ENCODE peak calls at places on chromosomes 13 and 19, in eight cellular contexts. Q is uterus, I is thyroid gland, A is breast epithelium, M is body of pancreas, V is gastrocnemius medialis, D is A549, L is heart left ventricle. P is an unnamed sample.

GRCh38 chr19:46624958-46625661 is at the start of gene PTGIR:
- DNase-seq in Q (peak), I (peak), A (no peak), M (peak), V (peak), D (no peak), L (peak), P (no peak)

GRCh38 chr13:66803013-66803739 is 427.0 kb downstream of the PCDH9 start:
- DNase-seq in Q (no peak), I (no peak), A (no peak), M (no peak), V (no peak), D (no peak), L (no peak), P (no peak)

GRCh38 chr13:100203696-100204367 is 114.9 kb downstream of the PCCA start:
- DNase-seq in Q (no peak), I (no peak), A (no peak), M (no peak), V (no peak), D (no peak), L (no peak), P (no peak)

GRCh38 chr19:28731577-28731976 is 481.4 kb downstream of the UQCRFS1 start:
- DNase-seq in Q (no peak), I (no peak), A (no peak), M (no peak), V (no peak), D (no peak), L (no peak), P (no peak)

GRCh38 chr13:95485518-95486144 is 66.9 kb upstream of the CLDN10 start:
- DNase-seq in Q (no peak), I (no peak), A (no peak), M (no peak), V (no peak), D (no peak), L (no peak), P (no peak)

GRCh38 chr19:17512574-17512939 is 1.1 kb downstream of the PGLS start:
- DNase-seq in Q (no peak), I (no peak), A (no peak), M (no peak), V (no peak), D (no peak), L (no peak), P (no peak)

GRCh38 chr19:8333771-8334457 is 9.1 kb downstream of the KANK3 start:
- DNase-seq in Q (no peak), I (no peak), A (no peak), M (no peak), V (no peak), D (no peak), L (no peak), P (no peak)

GRCh38 chr19:43337737-43338136 is 15.7 kb upstream of the CD177 start:
- DNase-seq in Q (no peak), I (no peak), A (no peak), M (no peak), V (no peak), D (no peak), L (no peak), P (no peak)

GRCh38 chr19:10988380-10988779 is 27.6 kb downstream of the SMARCA4 start:
- DNase-seq in Q (no peak), I (no peak), A (no peak), M (no peak), V (no peak), D (no peak), L (no peak), P (no peak)

GRCh38 chr13:86020350-86021002 is 221.3 kb upstream of the SLITRK6 start:
- DNase-seq in Q (no peak), I (no peak), A (no peak), M (no peak), V (no peak), D (no peak), L (no peak), P (no peak)

GRCh38 chr19:11230621-11231386 is 8.6 kb upstream of the ANGPTL8 start:
- DNase-seq in Q (no peak), I (no peak), A (no peak), M (no peak), V (no peak), D (no peak), L (no peak), P (no peak)

GRCh38 chr13:82136880-82137279 is 1745.4 kb downstream of the SLITRK1 start:
- DNase-seq in Q (no peak), I (no peak), A (no peak), M (no peak), V (no peak), D (no peak), L (no peak), P (no peak)
- H3K27ac ChIP-seq in Q (no peak), I (no peak), A (no peak), M (no peak), V (no peak), D (no peak), L (no peak), P (no peak)

GRCh38 chr13:41960700-41961697 is at the start of gene VWA8:
- DNase-seq in Q (peak), I (peak), A (peak), M (peak), V (peak), D (peak), L (peak), P (peak)
- TF ChIP-seq POLR2A in Q (peak), I (no peak), A (no peak), M (peak), V (no peak), D (peak), L (peak), P (no peak)

GRCh38 chr19:12954150-12954962 is 2.7 kb downstream of the GADD45GIP1 start:
- DNase-seq in Q (no peak), I (no peak), A (no peak), M (no peak), V (no peak), D (no peak), L (no peak), P (no peak)
- H3K27ac ChIP-seq in Q (no peak), I (peak), A (peak), M (no peak), V (peak), D (peak), L (no peak), P (no peak)

DNA sequence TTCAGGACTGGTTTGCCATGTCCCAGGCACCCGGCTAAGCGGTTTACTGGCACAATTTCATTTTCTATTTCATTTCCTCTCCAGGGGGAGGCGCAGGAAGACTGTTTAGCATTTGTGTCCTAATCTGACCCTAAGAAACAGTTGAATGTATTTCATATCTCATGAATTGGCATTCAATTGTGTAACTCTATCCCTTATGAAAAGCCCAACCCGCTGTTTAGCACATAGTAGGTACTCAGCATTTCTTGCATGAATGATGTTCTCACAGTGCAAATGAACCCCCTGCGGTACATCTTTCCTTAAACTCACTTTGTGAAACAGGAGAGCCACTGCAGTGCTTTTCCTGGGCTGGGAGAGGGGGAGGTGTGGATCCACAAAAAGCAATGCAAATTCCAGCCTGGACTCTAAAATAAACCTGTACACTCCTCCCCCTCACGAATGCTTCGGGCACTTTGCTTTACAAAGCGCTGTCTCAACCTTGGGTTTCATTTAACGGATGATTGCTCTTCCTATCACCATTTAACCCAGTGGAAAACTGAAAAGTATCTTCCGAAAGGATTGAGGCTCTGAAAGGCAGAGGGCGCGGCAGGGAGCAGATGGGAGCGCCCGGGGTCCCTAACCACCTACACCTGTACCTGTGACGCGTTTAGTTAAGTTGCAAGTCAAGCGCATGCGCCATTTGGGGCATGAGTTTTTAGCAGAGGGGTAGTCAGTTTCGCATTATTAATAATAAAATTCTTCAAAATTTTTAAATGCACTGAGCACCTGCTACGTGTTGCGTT is 1.2 kb upstream of the EEF2 start:
- DNase-seq in Q (no peak), I (peak), A (no peak), M (peak), V (peak), D (peak), L (peak), P (no peak)
- TF ChIP-seq POLR2A in Q (peak), I (no peak), A (no peak), M (no peak), V (no peak), D (no peak), L (no peak), P (no peak)

GRCh38 chr13:109781384-109782065 is 4.9 kb downstream of the IRS2 start:
- DNase-seq in Q (no peak), I (peak), A (no peak), M (no peak), V (no peak), D (no peak), L (no peak), P (no peak)
- H3K27ac ChIP-seq in Q (peak), I (no peak), A (peak), M (no peak), V (peak), D (peak), L (no peak), P (peak)

DNA sequence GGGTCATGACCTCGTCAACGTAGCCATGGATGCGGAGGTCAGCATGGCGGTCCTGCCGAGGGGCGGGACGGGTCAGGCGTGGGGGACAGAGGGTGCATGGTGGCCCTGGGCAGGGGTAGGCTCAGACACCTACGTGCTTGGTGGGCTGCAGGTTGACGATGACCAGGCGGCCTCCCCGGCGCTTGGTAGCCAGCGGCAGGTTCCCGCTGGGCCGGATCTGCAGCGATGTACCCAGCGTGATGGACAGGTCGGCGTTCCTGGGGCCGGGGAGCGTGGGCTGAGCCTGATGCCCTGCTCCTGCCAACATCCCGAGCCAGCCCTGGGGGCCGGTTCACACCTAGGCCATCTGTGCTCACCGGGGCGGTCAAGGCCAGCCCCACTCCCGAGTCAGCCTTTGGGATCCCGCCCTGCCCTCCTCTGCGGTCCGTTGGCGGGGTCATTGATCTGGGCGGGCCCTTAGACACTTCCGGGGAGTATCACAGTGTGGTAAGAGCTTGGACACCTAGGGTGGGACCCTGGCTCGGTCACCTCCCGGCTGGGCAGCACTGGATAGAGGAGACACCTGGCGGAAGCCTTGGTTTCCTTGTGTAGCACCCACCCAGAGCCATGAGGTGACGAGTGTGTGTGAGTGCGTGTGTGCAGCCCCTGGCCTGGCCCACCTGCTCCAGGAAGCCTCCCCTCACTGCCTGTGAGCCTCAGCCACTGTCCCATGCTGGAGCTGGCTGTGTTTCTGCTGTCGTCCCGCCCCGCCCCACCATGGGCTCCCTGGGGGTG is 7.3 kb downstream of the SIRT6 start:
- DNase-seq in Q (no peak), I (no peak), A (no peak), M (no peak), V (no peak), D (no peak), L (no peak), P (no peak)
- TF ChIP-seq POLR2A in Q (no peak), I (no peak), A (no peak), M (no peak), V (no peak), D (no peak), L (no peak), P (no peak)

DNA sequence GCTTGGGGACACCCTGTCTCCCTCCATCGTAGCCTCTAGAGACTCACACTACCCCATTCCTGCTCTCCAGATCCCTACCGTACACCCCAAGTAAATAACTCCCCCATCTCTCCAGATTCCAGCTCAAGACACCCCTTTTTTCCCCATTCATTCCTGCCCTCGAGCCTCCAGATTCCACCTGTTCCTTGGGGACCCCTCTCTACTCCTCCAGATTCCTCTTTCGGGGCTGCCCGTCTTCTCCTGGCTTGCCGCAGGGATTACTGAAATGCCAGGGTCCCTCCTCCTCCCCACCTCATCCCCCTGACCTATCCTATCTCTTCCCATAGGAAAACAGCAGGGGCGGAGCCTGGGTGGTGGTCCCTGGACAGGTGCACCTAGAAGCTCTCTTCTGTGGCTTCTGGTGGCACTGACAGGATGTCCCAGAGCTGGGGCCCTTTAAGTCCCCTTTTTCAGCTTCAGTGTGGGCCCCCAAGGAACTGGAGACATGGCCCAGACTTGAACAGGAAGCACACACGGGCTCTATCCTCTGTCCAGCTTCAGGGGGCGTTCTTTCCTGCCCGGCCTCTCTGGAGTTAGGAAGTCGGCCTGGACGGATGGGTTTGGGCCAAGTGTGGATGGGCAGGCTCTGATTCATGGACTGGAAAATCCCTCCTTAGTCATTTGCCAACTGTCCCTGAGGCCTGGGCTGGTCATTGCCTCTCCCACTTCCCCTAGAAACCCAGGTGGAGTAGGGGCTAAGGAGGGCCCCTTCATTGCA is 1.2 kb downstream of the ZSWIM4 start:
- DNase-seq in Q (peak), I (peak), A (peak), M (peak), V (peak), D (peak), L (peak), P (peak)
- H3K27ac ChIP-seq in Q (peak), I (peak), A (peak), M (peak), V (peak), D (peak), L (peak), P (peak)

DNA sequence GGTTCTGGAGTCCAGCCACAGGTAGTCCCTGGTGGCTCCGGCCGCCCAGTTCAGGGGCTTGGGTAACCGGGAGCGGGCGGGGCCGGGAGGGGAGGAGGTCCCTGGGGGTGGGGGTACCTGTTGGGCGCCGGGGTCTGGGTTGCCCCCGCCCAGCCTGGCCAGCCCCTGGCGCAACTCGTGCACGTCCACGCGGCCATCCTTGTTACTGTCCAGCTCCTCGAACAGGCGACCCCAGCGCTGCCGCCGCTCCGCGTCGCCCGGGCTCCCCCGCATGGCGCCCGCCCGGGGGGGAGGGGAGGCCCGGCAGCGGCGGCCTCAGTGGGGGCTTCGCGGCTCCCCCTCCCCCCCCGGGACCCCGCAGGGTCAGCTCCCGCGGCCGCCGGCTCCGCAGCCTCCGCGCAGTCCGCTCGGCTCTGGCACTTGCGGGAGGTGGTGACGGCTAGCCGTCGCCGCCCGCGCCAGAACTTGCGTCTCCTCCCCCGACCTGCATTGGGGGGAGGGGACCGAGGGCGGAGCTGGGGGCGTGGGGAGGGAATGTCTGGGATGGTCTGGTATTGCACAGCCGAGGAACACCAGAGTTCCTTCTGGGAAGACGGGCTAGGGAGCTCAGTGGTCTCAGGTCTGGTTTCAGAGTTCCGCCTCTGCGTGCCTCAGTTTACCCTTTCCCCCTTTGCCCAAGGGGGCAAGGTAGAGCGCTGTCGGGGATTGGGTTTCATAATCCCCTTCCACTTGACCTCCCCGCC is at the start of gene SLC25A23:
- DNase-seq in Q (peak), I (peak), A (peak), M (peak), V (peak), D (peak), L (peak), P (peak)
- TF ChIP-seq POLR2A in Q (peak), I (no peak), A (no peak), M (no peak), V (peak), D (no peak), L (no peak), P (peak)

DNA sequence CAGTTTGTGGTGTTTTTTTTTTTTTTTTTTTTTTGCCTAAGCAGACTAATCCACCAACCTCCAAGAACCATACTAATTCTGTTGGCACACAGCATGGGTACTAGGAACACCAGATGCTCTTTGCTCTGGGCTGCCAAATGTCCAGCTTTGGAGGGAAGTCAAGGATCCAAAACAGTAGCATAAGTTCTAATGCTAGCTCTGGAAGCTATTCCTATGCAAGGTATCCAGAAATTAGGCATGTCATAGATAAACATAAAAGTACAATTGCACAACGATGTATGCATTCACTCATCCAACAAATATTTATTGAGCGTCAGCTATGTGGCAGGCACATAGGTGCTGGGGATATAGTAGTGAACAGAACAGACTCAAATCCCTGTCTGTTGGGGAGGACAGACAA is 64.4 kb upstream of the WDFY2 start:
- DNase-seq in Q (no peak), I (no peak), A (no peak), M (no peak), V (no peak), D (no peak), L (no peak), P (peak)
- H3K27ac ChIP-seq in Q (no peak), I (no peak), A (no peak), M (no peak), V (no peak), D (peak), L (no peak), P (peak)

GRCh38 chr13:27172495-27172842 is 858 bp upstream of the USP12 start:
- DNase-seq in Q (no peak), I (no peak), A (no peak), M (no peak), V (no peak), D (no peak), L (no peak), P (no peak)

GRCh38 chr13:27170521-27171243 is 929 bp downstream of the USP12 start:
- DNase-seq in Q (peak), I (peak), A (no peak), M (peak), V (peak), D (peak), L (peak), P (peak)

GRCh38 chr13:27171830-27172494 is 351 bp upstream of the USP12 start:
- DNase-seq in Q (peak), I (peak), A (peak), M (peak), V (peak), D (peak), L (peak), P (peak)

GRCh38 chr13:27170221-27170520 is 1.4 kb downstream of the USP12 start:
- DNase-seq in Q (no peak), I (no peak), A (no peak), M (no peak), V (no peak), D (no peak), L (no peak), P (no peak)

GRCh38 chr13:27171244-27171829 is at the start of gene USP12:
- DNase-seq in Q (peak), I (no peak), A (peak), M (no peak), V (no peak), D (no peak), L (peak), P (peak)
- TF ChIP-seq POLR2A in Q (peak), I (peak), A (no peak), M (no peak), V (peak), D (peak), L (no peak), P (no peak)